ENCODE peak calls at places on chromosomes 13 and 19, in ten cellular contexts. One of them, this sample, is unnamed.

GRCh38 chr19:44344255-44344654 is 12.2 kb downstream of the ZNF112 start:
- DNase-seq in heart left ventricle: no peak
- DNase-seq in astrocyte of the spinal cord: no peak
- DNase-seq in upper lobe of left lung: no peak
- DNase-seq in A549: no peak
- DNase-seq in body of pancreas: no peak
- DNase-seq in fibroblast of mammary gland: no peak
- DNase-seq in dorsolateral prefrontal cortex: no peak
- DNase-seq in fibroblast of the aortic adventitia: no peak
- DNase-seq in lower leg skin: no peak
- DNase-seq in this sample: no peak

GRCh38 chr13:111275995-111276618 is 44.3 kb upstream of the TEX29 start:
- DNase-seq in A549: no peak
- DNase-seq in upper lobe of left lung: no peak
- DNase-seq in body of pancreas: no peak
- DNase-seq in heart left ventricle: no peak
- DNase-seq in fibroblast of mammary gland: no peak
- DNase-seq in lower leg skin: no peak
- DNase-seq in astrocyte of the spinal cord: no peak
- DNase-seq in fibroblast of the aortic adventitia: no peak
- DNase-seq in dorsolateral prefrontal cortex: no peak
- DNase-seq in this sample: no peak

GRCh38 chr13:25796474-25796873 is 255.3 kb downstream of the SHISA2 start:
- DNase-seq in heart left ventricle: no peak
- DNase-seq in dorsolateral prefrontal cortex: no peak
- DNase-seq in fibroblast of the aortic adventitia: no peak
- DNase-seq in body of pancreas: no peak
- DNase-seq in upper lobe of left lung: no peak
- DNase-seq in fibroblast of mammary gland: no peak
- DNase-seq in astrocyte of the spinal cord: peak; percentile 25
- DNase-seq in lower leg skin: no peak
- DNase-seq in A549: no peak
- DNase-seq in this sample: no peak

GRCh38 chr13:27264181-27264580 is 6.4 kb upstream of the RASL11A start:
- DNase-seq in heart left ventricle: no peak
- DNase-seq in astrocyte of the spinal cord: peak; percentile 73
- DNase-seq in fibroblast of mammary gland: peak; percentile 78
- DNase-seq in lower leg skin: no peak
- DNase-seq in upper lobe of left lung: no peak
- DNase-seq in dorsolateral prefrontal cortex: peak; percentile 49
- DNase-seq in A549: no peak
- DNase-seq in body of pancreas: peak; percentile 49
- DNase-seq in fibroblast of the aortic adventitia: peak; percentile 64
- DNase-seq in this sample: peak; percentile 83

GRCh38 chr13:44373601-44374347 is at the start of gene SERP2:
- DNase-seq in lower leg skin: no peak
- DNase-seq in A549: no peak
- DNase-seq in body of pancreas: peak; percentile 18
- DNase-seq in dorsolateral prefrontal cortex: peak; percentile 40
- DNase-seq in upper lobe of left lung: peak; percentile 84
- DNase-seq in fibroblast of the aortic adventitia: peak; percentile 34
- DNase-seq in astrocyte of the spinal cord: peak; percentile 32
- DNase-seq in heart left ventricle: peak; percentile 61
- DNase-seq in fibroblast of mammary gland: peak; percentile 32
- DNase-seq in this sample: peak; percentile 11

GRCh38 chr13:74904547-74904946 is 577.4 kb downstream of the TBC1D4 start:
- DNase-seq in lower leg skin: no peak
- DNase-seq in A549: no peak
- DNase-seq in fibroblast of the aortic adventitia: no peak
- DNase-seq in upper lobe of left lung: no peak
- DNase-seq in astrocyte of the spinal cord: no peak
- DNase-seq in body of pancreas: no peak
- DNase-seq in heart left ventricle: no peak
- DNase-seq in fibroblast of mammary gland: no peak
- DNase-seq in dorsolateral prefrontal cortex: no peak
- DNase-seq in this sample: no peak

GRCh38 chr19:40286674-40287421 is 1.7 kb upstream of the AKT2 start:
- DNase-seq in body of pancreas: no peak
- DNase-seq in fibroblast of the aortic adventitia: no peak
- DNase-seq in A549: no peak
- DNase-seq in fibroblast of mammary gland: peak; percentile 18
- DNase-seq in astrocyte of the spinal cord: no peak
- DNase-seq in dorsolateral prefrontal cortex: no peak
- DNase-seq in heart left ventricle: no peak
- DNase-seq in upper lobe of left lung: no peak
- DNase-seq in lower leg skin: no peak
- DNase-seq in this sample: no peak

GRCh38 chr19:48391100-48392005 is at the start of gene KDELR1:
- DNase-seq in body of pancreas: peak; percentile 72
- DNase-seq in upper lobe of left lung: peak; percentile 95
- DNase-seq in dorsolateral prefrontal cortex: peak; percentile 83
- DNase-seq in heart left ventricle: peak; percentile 82
- DNase-seq in A549: peak; percentile 78
- DNase-seq in lower leg skin: peak; percentile 94
- DNase-seq in fibroblast of mammary gland: peak; percentile 62
- DNase-seq in astrocyte of the spinal cord: peak; percentile 62
- DNase-seq in fibroblast of the aortic adventitia: peak; percentile 71
- DNase-seq in this sample: peak; percentile 66

GRCh38 chr19:812049-812816 is 9.5 kb downstream of the PLPPR3 start:
- DNase-seq in astrocyte of the spinal cord: no peak
- DNase-seq in fibroblast of the aortic adventitia: no peak
- DNase-seq in A549: no peak
- DNase-seq in dorsolateral prefrontal cortex: no peak
- DNase-seq in fibroblast of mammary gland: no peak
- DNase-seq in lower leg skin: no peak
- DNase-seq in upper lobe of left lung: peak; percentile 78
- DNase-seq in heart left ventricle: peak; percentile 17
- DNase-seq in body of pancreas: no peak
- DNase-seq in this sample: no peak

GRCh38 chr19:33432408-33433170 is 59.1 kb downstream of the CEBPG start:
- DNase-seq in A549: no peak
- DNase-seq in body of pancreas: no peak
- DNase-seq in astrocyte of the spinal cord: no peak
- DNase-seq in lower leg skin: no peak
- DNase-seq in fibroblast of the aortic adventitia: no peak
- DNase-seq in fibroblast of mammary gland: no peak
- DNase-seq in dorsolateral prefrontal cortex: no peak
- DNase-seq in upper lobe of left lung: no peak
- DNase-seq in heart left ventricle: no peak
- DNase-seq in this sample: no peak

GRCh38 chr13:29861694-29862110 is 11.3 kb upstream of the UBL3 start:
- DNase-seq in upper lobe of left lung: no peak
- DNase-seq in astrocyte of the spinal cord: peak; percentile 82
- DNase-seq in heart left ventricle: no peak
- DNase-seq in fibroblast of the aortic adventitia: peak; percentile 37
- DNase-seq in fibroblast of mammary gland: peak; percentile 95
- DNase-seq in A549: no peak
- DNase-seq in dorsolateral prefrontal cortex: no peak
- DNase-seq in body of pancreas: no peak
- DNase-seq in lower leg skin: no peak
- DNase-seq in this sample: peak; percentile 99

GRCh38 chr13:83449666-83450395 is 432.4 kb downstream of the SLITRK1 start:
- DNase-seq in lower leg skin: no peak
- DNase-seq in body of pancreas: no peak
- DNase-seq in upper lobe of left lung: no peak
- DNase-seq in astrocyte of the spinal cord: peak; percentile 58
- DNase-seq in fibroblast of the aortic adventitia: peak; percentile 70
- DNase-seq in fibroblast of mammary gland: peak; percentile 80
- DNase-seq in heart left ventricle: no peak
- DNase-seq in dorsolateral prefrontal cortex: no peak
- DNase-seq in A549: peak; percentile 1
- DNase-seq in this sample: peak; percentile 58

GRCh38 chr13:98523455-98524102 is 53.3 kb downstream of the STK24 start:
- DNase-seq in fibroblast of the aortic adventitia: no peak
- DNase-seq in fibroblast of mammary gland: no peak
- DNase-seq in heart left ventricle: no peak
- DNase-seq in upper lobe of left lung: no peak
- DNase-seq in body of pancreas: no peak
- DNase-seq in dorsolateral prefrontal cortex: no peak
- DNase-seq in A549: no peak
- DNase-seq in astrocyte of the spinal cord: no peak
- DNase-seq in lower leg skin: no peak
- DNase-seq in this sample: no peak
- TF ChIP-seq CTCF in fibroblast of the aortic adventitia: no peak
- TF ChIP-seq CTCF in fibroblast of mammary gland: no peak
- TF ChIP-seq CTCF in heart left ventricle: no peak
- TF ChIP-seq CTCF in upper lobe of left lung: no peak
- TF ChIP-seq CTCF in body of pancreas: no peak
- TF ChIP-seq CTCF in dorsolateral prefrontal cortex: no peak
- TF ChIP-seq CTCF in A549: no peak
- TF ChIP-seq CTCF in astrocyte of the spinal cord: no peak
- TF ChIP-seq CTCF in lower leg skin: no peak
- TF ChIP-seq CTCF in this sample: no peak

GRCh38 chr13:43087960-43088580 is 64.7 kb downstream of the DNAJC15 start:
- DNase-seq in A549: no peak
- DNase-seq in fibroblast of the aortic adventitia: peak; percentile 35
- DNase-seq in fibroblast of mammary gland: peak; percentile 21
- DNase-seq in dorsolateral prefrontal cortex: no peak
- DNase-seq in lower leg skin: no peak
- DNase-seq in astrocyte of the spinal cord: peak; percentile 34
- DNase-seq in body of pancreas: peak; percentile 5
- DNase-seq in heart left ventricle: no peak
- DNase-seq in upper lobe of left lung: no peak
- DNase-seq in this sample: peak; percentile 48
- H3K4me3 ChIP-seq in A549: no peak overlapping the region
- H3K4me3 ChIP-seq in fibroblast of the aortic adventitia: no peak overlapping the region
- H3K4me3 ChIP-seq in fibroblast of mammary gland: no peak overlapping the region
- H3K4me3 ChIP-seq in dorsolateral prefrontal cortex: peak overlapping the region; percentile 29
- H3K4me3 ChIP-seq in lower leg skin: no peak overlapping the region
- H3K4me3 ChIP-seq in astrocyte of the spinal cord: no peak overlapping the region
- H3K4me3 ChIP-seq in body of pancreas: no peak overlapping the region
- H3K4me3 ChIP-seq in heart left ventricle: peak overlapping the region; percentile 38
- H3K4me3 ChIP-seq in upper lobe of left lung: peak overlapping the region; percentile 48
- H3K4me3 ChIP-seq in this sample: peak overlapping the region; percentile 48

DNA sequence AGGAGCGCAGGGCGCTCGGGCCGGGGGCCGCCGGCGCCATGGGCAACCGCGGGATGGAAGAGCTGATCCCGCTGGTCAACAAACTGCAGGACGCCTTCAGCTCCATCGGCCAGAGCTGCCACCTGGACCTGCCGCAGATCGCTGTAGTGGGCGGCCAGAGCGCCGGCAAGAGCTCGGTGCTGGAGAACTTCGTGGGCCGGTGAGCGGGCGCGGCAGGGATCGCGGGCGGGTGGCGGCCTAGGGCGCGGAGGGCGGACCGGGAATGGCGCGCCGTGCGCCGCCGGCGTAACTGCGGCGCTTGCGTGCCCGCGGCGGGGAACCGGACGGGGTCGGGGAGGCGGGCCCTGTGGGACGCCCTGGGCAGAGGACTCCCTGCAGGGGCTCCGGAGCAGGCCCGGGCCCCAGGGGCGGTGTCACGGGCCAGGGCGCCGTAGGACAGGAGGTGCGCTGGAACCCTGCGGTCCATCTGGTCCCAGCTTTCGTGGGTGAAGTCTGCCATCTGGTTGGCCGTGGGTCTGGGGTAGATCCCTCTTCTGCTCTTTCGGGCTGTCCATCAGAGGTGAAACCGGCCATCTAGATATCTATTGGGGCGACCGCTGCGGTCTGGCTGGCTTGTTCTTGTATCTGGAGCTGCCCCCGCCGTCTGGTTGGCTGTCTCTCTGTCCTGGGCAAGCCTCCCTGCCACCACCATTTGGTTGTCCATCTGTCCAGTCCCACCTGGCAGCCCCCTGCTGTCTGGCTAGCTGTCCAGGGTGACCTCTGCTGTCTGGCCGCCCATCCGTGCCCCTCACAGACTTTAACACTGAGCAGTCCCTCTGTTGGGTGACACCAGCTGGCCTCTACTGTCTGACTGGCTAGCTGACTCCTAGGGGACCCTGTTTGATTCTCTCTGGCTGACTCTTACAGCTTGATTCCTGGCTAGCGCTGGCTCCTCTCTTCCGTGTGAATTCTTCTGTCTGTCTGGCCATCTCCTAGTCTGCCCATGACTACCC is 622 bp downstream of the DNM2 start:
- DNase-seq in fibroblast of the aortic adventitia: peak; percentile 25
- DNase-seq in dorsolateral prefrontal cortex: peak; percentile 25
- DNase-seq in upper lobe of left lung: peak; percentile 94
- DNase-seq in lower leg skin: peak; percentile 89
- DNase-seq in A549: no peak
- DNase-seq in body of pancreas: peak; percentile 47
- DNase-seq in fibroblast of mammary gland: peak; percentile 26
- DNase-seq in heart left ventricle: peak; percentile 49
- DNase-seq in astrocyte of the spinal cord: peak; percentile 37
- DNase-seq in this sample: peak; percentile 36
- TF ChIP-seq CTCF in fibroblast of the aortic adventitia: no peak
- TF ChIP-seq CTCF in dorsolateral prefrontal cortex: no peak
- TF ChIP-seq CTCF in upper lobe of left lung: no peak
- TF ChIP-seq CTCF in lower leg skin: no peak
- TF ChIP-seq CTCF in A549: no peak
- TF ChIP-seq CTCF in body of pancreas: no peak
- TF ChIP-seq CTCF in fibroblast of mammary gland: no peak
- TF ChIP-seq CTCF in heart left ventricle: no peak
- TF ChIP-seq CTCF in astrocyte of the spinal cord: no peak
- TF ChIP-seq CTCF in this sample: no peak

GRCh38 chr13:31035162-31035951 is 102.9 kb downstream of the TEX26 start:
- DNase-seq in upper lobe of left lung: no peak
- DNase-seq in dorsolateral prefrontal cortex: no peak
- DNase-seq in fibroblast of mammary gland: peak; percentile 57
- DNase-seq in lower leg skin: no peak
- DNase-seq in A549: no peak
- DNase-seq in fibroblast of the aortic adventitia: peak; percentile 88
- DNase-seq in body of pancreas: peak; percentile 18
- DNase-seq in heart left ventricle: no peak
- DNase-seq in astrocyte of the spinal cord: no peak
- DNase-seq in this sample: peak; percentile 50
- H3K4me3 ChIP-seq in upper lobe of left lung: no peak overlapping the region
- H3K4me3 ChIP-seq in dorsolateral prefrontal cortex: no peak overlapping the region
- H3K4me3 ChIP-seq in fibroblast of mammary gland: no peak overlapping the region
- H3K4me3 ChIP-seq in lower leg skin: no peak overlapping the region
- H3K4me3 ChIP-seq in A549: no peak overlapping the region
- H3K4me3 ChIP-seq in fibroblast of the aortic adventitia: no peak overlapping the region
- H3K4me3 ChIP-seq in body of pancreas: no peak overlapping the region
- H3K4me3 ChIP-seq in heart left ventricle: no peak overlapping the region
- H3K4me3 ChIP-seq in astrocyte of the spinal cord: no peak overlapping the region
- H3K4me3 ChIP-seq in this sample: no peak overlapping the region